ENCODE peak calls at places on chromosomes 4 and X, in nine cellular contexts. P is thoracic aorta, E is lower lobe of right lung, Y is endodermal cell, V is ovary, I is colonic mucosa, K is mesothelial cell of epicardium, W is AG04450, R is uterus. F is an unnamed sample.

GRCh38 chr4:139242511-139243051 is 37.4 kb downstream of the MGARP start:
- DNase-seq in I (no peak), E (no peak), K (no peak), V (no peak), W (no peak), P (no peak), R (no peak), Y (no peak), F (no peak)

GRCh38 chr4:18676136-18676922 is 654.8 kb upstream of the LCORL start:
- DNase-seq in Y (no peak), W (no peak), P (no peak), E (no peak), K (no peak), V (no peak), R (no peak), I (no peak), F (no peak)

GRCh38 chr4:113878718-113879117 is 100.7 kb downstream of the ARSJ start:
- DNase-seq in W (peak), R (no peak), I (no peak), Y (peak), K (no peak), P (no peak), V (no peak), E (no peak), F (peak)

GRCh38 chr4:48905363-48906015 is 1.1 kb downstream of the OCIAD2 start:
- DNase-seq in Y (no peak), W (no peak), V (no peak), K (no peak), E (no peak), I (peak), P (no peak), R (no peak), F (peak)

GRCh38 chr4:61938250-61938846 is 738.2 kb downstream of the ADGRL3 start:
- DNase-seq in E (no peak), P (no peak), I (no peak), R (no peak), K (no peak), Y (peak), V (no peak), W (no peak), F (no peak)

GRCh38 chr4:139560396-139561084 is 4.5 kb upstream of the SETD7 start:
- DNase-seq in R (peak), Y (peak), V (no peak), E (no peak), K (no peak), P (no peak), I (no peak), W (no peak), F (no peak)

GRCh38 chrX:153512501-153512893 is 4.9 kb upstream of the ATP2B3 start:
- DNase-seq in E (no peak), R (no peak), W (no peak), Y (no peak), I (no peak), P (no peak), K (no peak), V (no peak), F (no peak)

GRCh38 chrX:15834827-15835595 is 19.6 kb downstream of the AP1S2 start:
- DNase-seq in W (no peak), P (no peak), V (no peak), Y (no peak), E (no peak), I (no peak), R (no peak), K (no peak), F (no peak)

GRCh38 chr4:31613946-31614623 is 893.9 kb downstream of the PCDH7 start:
- DNase-seq in P (no peak), V (no peak), I (no peak), E (no peak), W (no peak), K (no peak), R (no peak), Y (peak), F (no peak)

GRCh38 chr4:158121203-158121586 is 51.6 kb downstream of the GASK1B start:
- DNase-seq in P (peak), E (no peak), I (no peak), W (peak), R (peak), Y (no peak), K (no peak), V (no peak), F (no peak)

GRCh38 chrX:72026341-72027023 is 105.2 kb downstream of the RTL5 start:
- DNase-seq in P (no peak), K (no peak), R (no peak), I (peak), E (no peak), V (no peak), Y (peak), W (no peak), F (no peak)

GRCh38 chrX:79268788-79269187 is 98.3 kb downstream of the ITM2A start:
- DNase-seq in I (no peak), R (no peak), W (no peak), P (no peak), V (no peak), K (no peak), Y (no peak), E (no peak), F (no peak)

GRCh38 chr4:154618708-154619315 is 6.4 kb upstream of the FGG start:
- DNase-seq in K (no peak), I (peak), Y (peak), W (peak), E (peak), R (no peak), P (no peak), V (no peak), F (peak)

GRCh38 chrX:38854305-38854704 is 53.0 kb downstream of the MID1IP1 start:
- DNase-seq in P (no peak), W (no peak), Y (no peak), K (no peak), V (no peak), E (no peak), R (no peak), I (no peak), F (no peak)

DNA sequence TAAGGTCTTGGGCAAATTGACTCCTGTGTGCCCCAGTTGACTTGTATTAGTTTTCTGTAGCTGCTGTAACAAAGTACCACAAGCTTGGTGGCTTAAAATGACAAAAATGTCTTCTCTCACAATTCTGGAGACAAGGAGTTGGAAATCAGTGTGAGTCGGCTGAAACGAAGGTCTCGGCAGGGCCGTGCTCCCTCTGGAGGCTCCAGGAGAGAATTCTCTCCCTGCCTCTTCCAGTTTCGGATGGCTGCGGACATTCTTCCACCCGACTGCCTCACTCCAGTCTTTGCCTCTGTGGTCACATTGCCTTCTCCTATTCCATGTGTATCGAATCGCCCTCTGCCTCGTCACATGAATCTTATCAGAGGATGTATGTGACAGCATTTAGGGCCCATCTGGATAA is 66.0 kb upstream of the PHOX2B start:
- DNase-seq in V (peak), P (no peak), Y (peak), I (no peak), K (no peak), W (peak), R (no peak), E (no peak), F (no peak)
- TF ChIP-seq CTCF in V (no peak), P (no peak), Y (peak), I (no peak), K (no peak), W (peak), R (no peak), E (no peak), F (no peak)

GRCh38 chrX:87664381-87664780 is 146.8 kb downstream of the KLHL4 start:
- DNase-seq in E (no peak), Y (no peak), K (no peak), W (no peak), V (no peak), P (no peak), R (no peak), I (no peak), F (no peak)
- TF ChIP-seq CTCF in E (peak), Y (peak), K (peak), W (peak), V (peak), P (peak), R (peak), I (peak), F (no peak)

GRCh38 chrX:12322031-12322430 is 183.8 kb downstream of the FRMPD4 start:
- DNase-seq in W (no peak), P (no peak), R (no peak), Y (no peak), E (no peak), K (no peak), I (no peak), V (no peak), F (no peak)

GRCh38 chrX:12315526-12315925 is 177.3 kb downstream of the FRMPD4 start:
- DNase-seq in V (no peak), Y (no peak), E (no peak), W (no peak), P (no peak), I (no peak), R (no peak), K (no peak), F (no peak)

GRCh38 chrX:12319012-12319519 is 180.8 kb downstream of the FRMPD4 start:
- DNase-seq in V (no peak), I (no peak), R (no peak), P (no peak), E (no peak), K (no peak), W (no peak), Y (no peak), F (no peak)

DNA sequence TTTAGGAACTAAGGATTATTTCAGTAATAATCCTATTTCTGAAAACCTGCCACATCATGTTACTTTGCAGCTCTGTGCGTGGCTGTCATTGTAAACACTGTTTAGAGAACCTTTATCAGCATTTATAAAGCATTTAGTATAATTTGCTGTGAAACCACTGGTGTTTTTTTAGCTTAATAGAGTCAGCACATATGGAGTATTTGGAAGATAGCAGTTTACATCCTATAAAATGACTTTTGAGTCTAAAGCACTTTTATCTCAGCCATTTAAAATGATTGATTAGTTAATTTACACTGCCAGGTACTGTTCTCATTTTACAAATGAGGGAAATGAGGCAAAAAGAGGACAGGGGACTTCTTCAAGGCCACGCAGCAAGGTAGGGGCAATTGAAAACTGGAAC is 181.7 kb downstream of the FRMPD4 start:
- DNase-seq in R (no peak), W (no peak), K (no peak), Y (no peak), V (no peak), P (no peak), I (no peak), E (no peak), F (no peak)
- TF ChIP-seq CTCF in R (no peak), W (no peak), K (no peak), Y (no peak), V (no peak), P (no peak), I (no peak), E (no peak), F (no peak)

GRCh38 chr4:23332266-23332665 is 557.6 kb downstream of the PPARGC1A start:
- DNase-seq in P (no peak), Y (no peak), R (no peak), E (no peak), W (no peak), V (no peak), I (no peak), K (no peak), F (no peak)

GRCh38 chr4:23333556-23333945 is 556.3 kb downstream of the PPARGC1A start:
- DNase-seq in Y (no peak), W (no peak), E (no peak), K (no peak), P (no peak), V (no peak), I (no peak), R (no peak), F (no peak)

GRCh38 chr4:23333946-23334878 is 555.6 kb downstream of the PPARGC1A start:
- DNase-seq in W (peak), V (no peak), R (no peak), P (no peak), I (peak), Y (peak), E (no peak), K (no peak), F (peak)

DNA sequence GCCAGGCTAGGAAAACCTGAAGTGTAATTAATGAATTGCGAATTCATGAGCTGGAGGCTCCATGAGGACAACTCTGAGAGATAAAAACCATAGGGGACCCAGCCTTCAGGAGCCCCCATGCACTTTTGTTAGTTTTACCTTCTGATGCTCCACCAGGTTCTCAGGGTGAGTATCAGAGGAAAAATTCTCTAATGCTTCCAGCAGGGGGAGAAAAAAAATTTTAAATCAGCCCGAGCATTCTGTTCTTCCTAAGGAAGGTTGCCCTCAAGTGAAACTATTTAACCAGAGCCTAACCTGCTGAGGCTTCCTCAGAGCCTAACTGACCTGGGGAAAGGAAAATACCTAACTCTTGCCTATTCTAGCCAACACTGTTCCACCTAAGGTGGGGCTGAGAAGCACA is 552.6 kb downstream of the PPARGC1A start:
- DNase-seq in Y (peak), E (no peak), R (no peak), V (no peak), P (no peak), K (no peak), I (no peak), W (no peak), F (peak)
- TF ChIP-seq CTCF in Y (peak), E (no peak), R (no peak), V (no peak), P (no peak), K (peak), I (no peak), W (peak), F (no peak)

GRCh38 chr4:153518001-153518400 is 51.8 kb downstream of the TMEM131L start:
- DNase-seq in Y (no peak), R (no peak), I (peak), E (no peak), K (no peak), V (peak), P (no peak), W (no peak), F (no peak)
- TF ChIP-seq CTCF in Y (no peak), R (no peak), I (no peak), E (no peak), K (no peak), V (no peak), P (no peak), W (peak), F (no peak)

GRCh38 chr4:112031712-112032328 is 113.4 kb upstream of the FAM241A start:
- DNase-seq in Y (peak), W (peak), E (no peak), P (no peak), I (peak), V (no peak), K (no peak), R (no peak), F (peak)
- TF ChIP-seq CTCF in Y (peak), W (peak), E (peak), P (no peak), I (peak), V (no peak), K (peak), R (peak), F (peak)

GRCh38 chr4:148060264-148061138 is 328.6 kb downstream of the ARHGAP10 start:
- DNase-seq in Y (no peak), K (no peak), E (no peak), R (no peak), P (no peak), V (no peak), I (peak), W (no peak), F (peak)

GRCh38 chr4:148061795-148062194 is 329.9 kb downstream of the ARHGAP10 start:
- DNase-seq in K (no peak), I (peak), Y (peak), P (no peak), W (no peak), R (no peak), V (no peak), E (no peak), F (peak)

GRCh38 chr4:148061139-148061476 is 329.2 kb downstream of the ARHGAP10 start:
- DNase-seq in P (no peak), V (no peak), K (no peak), Y (no peak), I (no peak), W (no peak), R (no peak), E (no peak), F (no peak)

GRCh38 chr4:148058160-148058859 is 326.4 kb downstream of the ARHGAP10 start:
- DNase-seq in K (no peak), V (no peak), E (no peak), W (no peak), Y (no peak), I (no peak), P (no peak), R (no peak), F (no peak)

GRCh38 chr4:148059617-148060180 is 327.8 kb downstream of the ARHGAP10 start:
- DNase-seq in Y (no peak), E (no peak), W (no peak), I (no peak), K (no peak), V (no peak), R (no peak), P (no peak), F (peak)
- TF ChIP-seq CTCF in Y (no peak), E (no peak), W (no peak), I (no peak), K (no peak), V (no peak), R (no peak), P (no peak), F (no peak)

GRCh38 chrX:83469551-83469950 is 38.5 kb upstream of the POU3F4 start:
- DNase-seq in E (no peak), K (no peak), V (no peak), W (no peak), Y (peak), R (no peak), I (peak), P (no peak), F (peak)
- TF ChIP-seq CTCF in E (no peak), K (peak), V (no peak), W (no peak), Y (peak), R (no peak), I (peak), P (peak), F (no peak)

DNA sequence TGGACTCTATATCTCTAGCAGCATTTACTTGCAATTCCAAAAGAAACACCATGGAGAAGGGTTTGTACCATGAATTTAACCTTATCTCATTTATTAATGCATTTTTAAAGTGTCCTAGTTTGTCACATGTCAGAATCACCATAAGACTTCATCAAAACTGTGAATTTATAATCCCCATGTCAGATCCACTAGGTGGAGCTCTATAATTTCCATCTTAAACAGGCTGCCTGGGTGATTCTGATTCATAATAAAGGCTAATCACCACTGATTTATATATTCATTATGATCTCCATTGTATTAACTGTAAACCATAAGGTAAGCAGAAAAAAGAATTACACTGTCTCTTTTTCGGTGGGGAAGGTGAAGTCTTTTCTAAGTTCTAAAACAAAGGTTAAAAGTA is 4.0 kb downstream of the TCEAL2 start:
- DNase-seq in E (no peak), I (no peak), P (no peak), Y (no peak), R (no peak), W (no peak), V (no peak), K (no peak), F (no peak)
- TF ChIP-seq CTCF in E (no peak), I (peak), P (no peak), Y (peak), R (peak), W (peak), V (no peak), K (no peak), F (no peak)

F was measured in Calu3.